ENCODE peak calls at places on chromosomes 5 and 9, in six cellular contexts. One of them, this sample, is unnamed.

GRCh38 chr5:147464211-147464610 is 45.7 kb downstream of the DPYSL3 start:
- DNase-seq in central memory CD4-positive, alpha-beta T cell: no peak
- DNase-seq in A549: peak
- DNase-seq in heart right ventricle: no peak
- DNase-seq in GM04504: no peak
- DNase-seq in RWPE1: no peak
- DNase-seq in this sample: no peak

GRCh38 chr5:121968910-121969607 is 7.3 kb downstream of the SRFBP1 start:
- DNase-seq in heart right ventricle: no peak
- DNase-seq in central memory CD4-positive, alpha-beta T cell: no peak
- DNase-seq in GM04504: peak
- DNase-seq in A549: peak
- DNase-seq in RWPE1: peak
- DNase-seq in this sample: no peak

GRCh38 chr9:34985311-34985899 is 4.1 kb upstream of the DNAJB5 start:
- DNase-seq in GM04504: no peak
- DNase-seq in A549: peak
- DNase-seq in heart right ventricle: peak
- DNase-seq in RWPE1: no peak
- DNase-seq in central memory CD4-positive, alpha-beta T cell: peak
- DNase-seq in this sample: peak

GRCh38 chr9:111427186-111427585 is 57.0 kb downstream of the ECPAS start:
- DNase-seq in heart right ventricle: no peak
- DNase-seq in GM04504: no peak
- DNase-seq in A549: peak
- DNase-seq in RWPE1: no peak
- DNase-seq in central memory CD4-positive, alpha-beta T cell: no peak
- DNase-seq in this sample: no peak

GRCh38 chr9:36597412-36598178 is 24.9 kb downstream of the MELK start:
- DNase-seq in GM04504: no peak
- DNase-seq in heart right ventricle: no peak
- DNase-seq in A549: peak
- DNase-seq in central memory CD4-positive, alpha-beta T cell: no peak
- DNase-seq in RWPE1: peak
- DNase-seq in this sample: no peak

GRCh38 chr5:103674321-103674720 is 111.7 kb upstream of the NUDT12 start:
- DNase-seq in GM04504: no peak
- DNase-seq in central memory CD4-positive, alpha-beta T cell: no peak
- DNase-seq in RWPE1: no peak
- DNase-seq in A549: no peak
- DNase-seq in heart right ventricle: no peak
- DNase-seq in this sample: no peak

GRCh38 chr9:95516221-95516735 is 493 bp downstream of the PTCH1 start:
- DNase-seq in central memory CD4-positive, alpha-beta T cell: peak
- DNase-seq in GM04504: no peak
- DNase-seq in A549: no peak
- DNase-seq in heart right ventricle: peak
- DNase-seq in RWPE1: no peak
- DNase-seq in this sample: no peak

GRCh38 chr9:36858805-36859375 is 175.2 kb downstream of the PAX5 start:
- DNase-seq in RWPE1: peak
- DNase-seq in central memory CD4-positive, alpha-beta T cell: no peak
- DNase-seq in A549: no peak
- DNase-seq in GM04504: no peak
- DNase-seq in heart right ventricle: no peak
- DNase-seq in this sample: peak

GRCh38 chr9:128114326-128115186 is 13.0 kb downstream of the PTGES2 start:
- DNase-seq in A549: no peak
- DNase-seq in GM04504: no peak
- DNase-seq in heart right ventricle: no peak
- DNase-seq in RWPE1: no peak
- DNase-seq in central memory CD4-positive, alpha-beta T cell: no peak
- DNase-seq in this sample: no peak

GRCh38 chr5:72472666-72473422 is 34.4 kb downstream of the ZNF366 start:
- DNase-seq in heart right ventricle: no peak
- DNase-seq in A549: no peak
- DNase-seq in GM04504: no peak
- DNase-seq in RWPE1: no peak
- DNase-seq in central memory CD4-positive, alpha-beta T cell: no peak
- DNase-seq in this sample: no peak

GRCh38 chr9:18861599-18862546 is 171.1 kb downstream of the SAXO1 start:
- DNase-seq in A549: no peak
- DNase-seq in RWPE1: no peak
- DNase-seq in heart right ventricle: peak
- DNase-seq in GM04504: no peak
- DNase-seq in central memory CD4-positive, alpha-beta T cell: no peak
- DNase-seq in this sample: peak

GRCh38 chr9:79221084-79221483 is 350.7 kb upstream of the TLE4 start:
- DNase-seq in central memory CD4-positive, alpha-beta T cell: no peak
- DNase-seq in A549: peak
- DNase-seq in RWPE1: peak
- DNase-seq in heart right ventricle: no peak
- DNase-seq in GM04504: peak
- DNase-seq in this sample: no peak

GRCh38 chr5:65925094-65925600 is 1.2 kb upstream of the ERBIN start:
- DNase-seq in heart right ventricle: peak
- DNase-seq in RWPE1: peak
- DNase-seq in central memory CD4-positive, alpha-beta T cell: peak
- DNase-seq in GM04504: peak
- DNase-seq in A549: peak
- DNase-seq in this sample: peak

GRCh38 chr5:42691413-42691861 is 65.2 kb upstream of the CCDC152 start:
- DNase-seq in central memory CD4-positive, alpha-beta T cell: no peak
- DNase-seq in heart right ventricle: peak
- DNase-seq in A549: no peak
- DNase-seq in RWPE1: no peak
- DNase-seq in GM04504: no peak
- DNase-seq in this sample: peak

This sample was measured in head of caudate nucleus.